ENCODE peak calls at places on chromosomes 16 and 17, in eight cellular contexts. One of them, this sample, is unnamed.

GRCh38 chr17:72407336-72408121 is 286.7 kb downstream of the SOX9 start:
- DNase-seq in HS-5: peak
- DNase-seq in effector CD4-positive, alpha-beta T cell: no peak
- DNase-seq in activated CD4-positive, CD25-positive, alpha-beta regulatory T cell treated with anti-CD3 and anti-CD28 coated beads, Interleukin-2, amount 50 U/mL, for 16 hours: no peak
- DNase-seq in stimulated activated CD4-positive, alpha-beta T cell treated with anti-CD3 and anti-CD28 coated beads, Interleukin-4, amount 100 ng/mL, for 48 hours: no peak
- DNase-seq in amniotic stem cell: peak
- DNase-seq in T-helper 1 cell: no peak
- DNase-seq in esophagus squamous epithelium: no peak
- DNase-seq in this sample: no peak

GRCh38 chr17:30600062-30600829 is 123.0 kb downstream of the GOSR1 start:
- DNase-seq in HS-5: peak
- DNase-seq in effector CD4-positive, alpha-beta T cell: peak
- DNase-seq in activated CD4-positive, CD25-positive, alpha-beta regulatory T cell treated with anti-CD3 and anti-CD28 coated beads, Interleukin-2, amount 50 U/mL, for 16 hours: peak
- DNase-seq in stimulated activated CD4-positive, alpha-beta T cell treated with anti-CD3 and anti-CD28 coated beads, Interleukin-4, amount 100 ng/mL, for 48 hours: peak
- DNase-seq in amniotic stem cell: peak
- DNase-seq in T-helper 1 cell: peak
- DNase-seq in esophagus squamous epithelium: peak
- DNase-seq in this sample: peak

GRCh38 chr16:426906-427249 is 1.4 kb downstream of the RAB11FIP3 start:
- DNase-seq in HS-5: no peak
- DNase-seq in effector CD4-positive, alpha-beta T cell: no peak
- DNase-seq in activated CD4-positive, CD25-positive, alpha-beta regulatory T cell treated with anti-CD3 and anti-CD28 coated beads, Interleukin-2, amount 50 U/mL, for 16 hours: no peak
- DNase-seq in stimulated activated CD4-positive, alpha-beta T cell treated with anti-CD3 and anti-CD28 coated beads, Interleukin-4, amount 100 ng/mL, for 48 hours: no peak
- DNase-seq in amniotic stem cell: no peak
- DNase-seq in T-helper 1 cell: no peak
- DNase-seq in esophagus squamous epithelium: no peak
- DNase-seq in this sample: no peak

GRCh38 chr17:37614391-37614790 is 5.2 kb upstream of the SYNRG start:
- DNase-seq in HS-5: peak
- DNase-seq in effector CD4-positive, alpha-beta T cell: no peak
- DNase-seq in activated CD4-positive, CD25-positive, alpha-beta regulatory T cell treated with anti-CD3 and anti-CD28 coated beads, Interleukin-2, amount 50 U/mL, for 16 hours: no peak
- DNase-seq in stimulated activated CD4-positive, alpha-beta T cell treated with anti-CD3 and anti-CD28 coated beads, Interleukin-4, amount 100 ng/mL, for 48 hours: no peak
- DNase-seq in amniotic stem cell: peak
- DNase-seq in T-helper 1 cell: no peak
- DNase-seq in esophagus squamous epithelium: no peak
- DNase-seq in this sample: no peak

GRCh38 chr17:42288985-42289862 is 926 bp downstream of the STAT5A start:
- DNase-seq in HS-5: no peak
- DNase-seq in effector CD4-positive, alpha-beta T cell: peak
- DNase-seq in activated CD4-positive, CD25-positive, alpha-beta regulatory T cell treated with anti-CD3 and anti-CD28 coated beads, Interleukin-2, amount 50 U/mL, for 16 hours: peak
- DNase-seq in stimulated activated CD4-positive, alpha-beta T cell treated with anti-CD3 and anti-CD28 coated beads, Interleukin-4, amount 100 ng/mL, for 48 hours: peak
- DNase-seq in amniotic stem cell: no peak
- DNase-seq in T-helper 1 cell: peak
- DNase-seq in esophagus squamous epithelium: no peak
- DNase-seq in this sample: peak

GRCh38 chr17:65666869-65667268 is 105.4 kb upstream of the AXIN2 start:
- DNase-seq in HS-5: no peak
- DNase-seq in effector CD4-positive, alpha-beta T cell: no peak
- DNase-seq in activated CD4-positive, CD25-positive, alpha-beta regulatory T cell treated with anti-CD3 and anti-CD28 coated beads, Interleukin-2, amount 50 U/mL, for 16 hours: no peak
- DNase-seq in stimulated activated CD4-positive, alpha-beta T cell treated with anti-CD3 and anti-CD28 coated beads, Interleukin-4, amount 100 ng/mL, for 48 hours: no peak
- DNase-seq in amniotic stem cell: no peak
- DNase-seq in T-helper 1 cell: no peak
- DNase-seq in esophagus squamous epithelium: no peak
- DNase-seq in this sample: no peak

GRCh38 chr16:4915226-4915761 is 21.7 kb downstream of the PPL start:
- DNase-seq in HS-5: peak
- DNase-seq in effector CD4-positive, alpha-beta T cell: no peak
- DNase-seq in activated CD4-positive, CD25-positive, alpha-beta regulatory T cell treated with anti-CD3 and anti-CD28 coated beads, Interleukin-2, amount 50 U/mL, for 16 hours: no peak
- DNase-seq in stimulated activated CD4-positive, alpha-beta T cell treated with anti-CD3 and anti-CD28 coated beads, Interleukin-4, amount 100 ng/mL, for 48 hours: no peak
- DNase-seq in amniotic stem cell: peak
- DNase-seq in T-helper 1 cell: no peak
- DNase-seq in esophagus squamous epithelium: no peak
- DNase-seq in this sample: no peak

GRCh38 chr17:81684442-81684911 is 666 bp downstream of the HGS start:
- DNase-seq in HS-5: peak
- DNase-seq in effector CD4-positive, alpha-beta T cell: no peak
- DNase-seq in activated CD4-positive, CD25-positive, alpha-beta regulatory T cell treated with anti-CD3 and anti-CD28 coated beads, Interleukin-2, amount 50 U/mL, for 16 hours: no peak
- DNase-seq in stimulated activated CD4-positive, alpha-beta T cell treated with anti-CD3 and anti-CD28 coated beads, Interleukin-4, amount 100 ng/mL, for 48 hours: no peak
- DNase-seq in amniotic stem cell: peak
- DNase-seq in T-helper 1 cell: no peak
- DNase-seq in esophagus squamous epithelium: no peak
- DNase-seq in this sample: no peak

GRCh38 chr16:47928008-47928407 is 227.8 kb downstream of the ABCC12 start:
- DNase-seq in HS-5: no peak
- DNase-seq in effector CD4-positive, alpha-beta T cell: no peak
- DNase-seq in activated CD4-positive, CD25-positive, alpha-beta regulatory T cell treated with anti-CD3 and anti-CD28 coated beads, Interleukin-2, amount 50 U/mL, for 16 hours: no peak
- DNase-seq in stimulated activated CD4-positive, alpha-beta T cell treated with anti-CD3 and anti-CD28 coated beads, Interleukin-4, amount 100 ng/mL, for 48 hours: no peak
- DNase-seq in amniotic stem cell: no peak
- DNase-seq in T-helper 1 cell: no peak
- DNase-seq in esophagus squamous epithelium: no peak
- DNase-seq in this sample: no peak

GRCh38 chr17:80943346-80944145 is 48.1 kb upstream of the CHMP6 start:
- DNase-seq in HS-5: no peak
- DNase-seq in effector CD4-positive, alpha-beta T cell: no peak
- DNase-seq in activated CD4-positive, CD25-positive, alpha-beta regulatory T cell treated with anti-CD3 and anti-CD28 coated beads, Interleukin-2, amount 50 U/mL, for 16 hours: no peak
- DNase-seq in stimulated activated CD4-positive, alpha-beta T cell treated with anti-CD3 and anti-CD28 coated beads, Interleukin-4, amount 100 ng/mL, for 48 hours: no peak
- DNase-seq in amniotic stem cell: no peak
- DNase-seq in T-helper 1 cell: no peak
- DNase-seq in esophagus squamous epithelium: no peak
- DNase-seq in this sample: no peak

GRCh38 chr17:45022655-45023339 is 28.6 kb downstream of the DCAKD start:
- DNase-seq in HS-5: no peak
- DNase-seq in effector CD4-positive, alpha-beta T cell: no peak
- DNase-seq in activated CD4-positive, CD25-positive, alpha-beta regulatory T cell treated with anti-CD3 and anti-CD28 coated beads, Interleukin-2, amount 50 U/mL, for 16 hours: no peak
- DNase-seq in stimulated activated CD4-positive, alpha-beta T cell treated with anti-CD3 and anti-CD28 coated beads, Interleukin-4, amount 100 ng/mL, for 48 hours: no peak
- DNase-seq in amniotic stem cell: no peak
- DNase-seq in T-helper 1 cell: no peak
- DNase-seq in esophagus squamous epithelium: no peak
- DNase-seq in this sample: no peak

GRCh38 chr17:16583781-16584180 is 14.8 kb upstream of the ZNF287 start:
- DNase-seq in HS-5: no peak
- DNase-seq in effector CD4-positive, alpha-beta T cell: no peak
- DNase-seq in activated CD4-positive, CD25-positive, alpha-beta regulatory T cell treated with anti-CD3 and anti-CD28 coated beads, Interleukin-2, amount 50 U/mL, for 16 hours: no peak
- DNase-seq in stimulated activated CD4-positive, alpha-beta T cell treated with anti-CD3 and anti-CD28 coated beads, Interleukin-4, amount 100 ng/mL, for 48 hours: no peak
- DNase-seq in amniotic stem cell: no peak
- DNase-seq in T-helper 1 cell: no peak
- DNase-seq in esophagus squamous epithelium: no peak
- DNase-seq in this sample: no peak

GRCh38 chr17:75105269-75106080 is 4.3 kb upstream of the ARMC7 start:
- DNase-seq in HS-5: no peak
- DNase-seq in effector CD4-positive, alpha-beta T cell: no peak
- DNase-seq in activated CD4-positive, CD25-positive, alpha-beta regulatory T cell treated with anti-CD3 and anti-CD28 coated beads, Interleukin-2, amount 50 U/mL, for 16 hours: no peak
- DNase-seq in stimulated activated CD4-positive, alpha-beta T cell treated with anti-CD3 and anti-CD28 coated beads, Interleukin-4, amount 100 ng/mL, for 48 hours: no peak
- DNase-seq in amniotic stem cell: no peak
- DNase-seq in T-helper 1 cell: no peak
- DNase-seq in esophagus squamous epithelium: no peak
- DNase-seq in this sample: no peak

GRCh38 chr17:67435122-67435521 is 58.0 kb downstream of the PITPNC1 start:
- DNase-seq in HS-5: no peak
- DNase-seq in effector CD4-positive, alpha-beta T cell: peak
- DNase-seq in activated CD4-positive, CD25-positive, alpha-beta regulatory T cell treated with anti-CD3 and anti-CD28 coated beads, Interleukin-2, amount 50 U/mL, for 16 hours: peak
- DNase-seq in stimulated activated CD4-positive, alpha-beta T cell treated with anti-CD3 and anti-CD28 coated beads, Interleukin-4, amount 100 ng/mL, for 48 hours: peak
- DNase-seq in amniotic stem cell: no peak
- DNase-seq in T-helper 1 cell: peak
- DNase-seq in esophagus squamous epithelium: no peak
- DNase-seq in this sample: peak

GRCh38 chr17:4522661-4523060 is 24.0 kb downstream of the SPNS2 start:
- DNase-seq in HS-5: no peak
- DNase-seq in effector CD4-positive, alpha-beta T cell: no peak
- DNase-seq in activated CD4-positive, CD25-positive, alpha-beta regulatory T cell treated with anti-CD3 and anti-CD28 coated beads, Interleukin-2, amount 50 U/mL, for 16 hours: no peak
- DNase-seq in stimulated activated CD4-positive, alpha-beta T cell treated with anti-CD3 and anti-CD28 coated beads, Interleukin-4, amount 100 ng/mL, for 48 hours: no peak
- DNase-seq in amniotic stem cell: no peak
- DNase-seq in T-helper 1 cell: no peak
- DNase-seq in esophagus squamous epithelium: no peak
- DNase-seq in this sample: no peak

GRCh38 chr17:74135391-74136167 is 67.9 kb upstream of the RPL38 start:
- DNase-seq in HS-5: no peak
- DNase-seq in effector CD4-positive, alpha-beta T cell: no peak
- DNase-seq in activated CD4-positive, CD25-positive, alpha-beta regulatory T cell treated with anti-CD3 and anti-CD28 coated beads, Interleukin-2, amount 50 U/mL, for 16 hours: no peak
- DNase-seq in stimulated activated CD4-positive, alpha-beta T cell treated with anti-CD3 and anti-CD28 coated beads, Interleukin-4, amount 100 ng/mL, for 48 hours: no peak
- DNase-seq in amniotic stem cell: no peak
- DNase-seq in T-helper 1 cell: no peak
- DNase-seq in esophagus squamous epithelium: no peak
- DNase-seq in this sample: no peak

GRCh38 chr17:32504166-32504990 is 17.6 kb downstream of the CDK5R1 start:
- DNase-seq in HS-5: no peak
- DNase-seq in effector CD4-positive, alpha-beta T cell: no peak
- DNase-seq in activated CD4-positive, CD25-positive, alpha-beta regulatory T cell treated with anti-CD3 and anti-CD28 coated beads, Interleukin-2, amount 50 U/mL, for 16 hours: no peak
- DNase-seq in stimulated activated CD4-positive, alpha-beta T cell treated with anti-CD3 and anti-CD28 coated beads, Interleukin-4, amount 100 ng/mL, for 48 hours: no peak
- DNase-seq in amniotic stem cell: no peak
- DNase-seq in T-helper 1 cell: no peak
- DNase-seq in esophagus squamous epithelium: no peak
- DNase-seq in this sample: no peak

GRCh38 chr16:11435576-11435975 is 90.3 kb downstream of the RMI2 start:
- DNase-seq in HS-5: no peak
- DNase-seq in effector CD4-positive, alpha-beta T cell: no peak
- DNase-seq in activated CD4-positive, CD25-positive, alpha-beta regulatory T cell treated with anti-CD3 and anti-CD28 coated beads, Interleukin-2, amount 50 U/mL, for 16 hours: no peak
- DNase-seq in stimulated activated CD4-positive, alpha-beta T cell treated with anti-CD3 and anti-CD28 coated beads, Interleukin-4, amount 100 ng/mL, for 48 hours: no peak
- DNase-seq in amniotic stem cell: no peak
- DNase-seq in T-helper 1 cell: no peak
- DNase-seq in esophagus squamous epithelium: no peak
- DNase-seq in this sample: no peak

GRCh38 chr17:42881768-42882565 is 18.6 kb upstream of the G6PC1 start:
- DNase-seq in HS-5: no peak
- DNase-seq in effector CD4-positive, alpha-beta T cell: no peak
- DNase-seq in activated CD4-positive, CD25-positive, alpha-beta regulatory T cell treated with anti-CD3 and anti-CD28 coated beads, Interleukin-2, amount 50 U/mL, for 16 hours: no peak
- DNase-seq in stimulated activated CD4-positive, alpha-beta T cell treated with anti-CD3 and anti-CD28 coated beads, Interleukin-4, amount 100 ng/mL, for 48 hours: no peak
- DNase-seq in amniotic stem cell: no peak
- DNase-seq in T-helper 1 cell: no peak
- DNase-seq in esophagus squamous epithelium: no peak
- DNase-seq in this sample: no peak

GRCh38 chr17:42680331-42680808 is 1.3 kb downstream of the CCR10 start:
- DNase-seq in HS-5: no peak
- DNase-seq in effector CD4-positive, alpha-beta T cell: no peak
- DNase-seq in activated CD4-positive, CD25-positive, alpha-beta regulatory T cell treated with anti-CD3 and anti-CD28 coated beads, Interleukin-2, amount 50 U/mL, for 16 hours: no peak
- DNase-seq in stimulated activated CD4-positive, alpha-beta T cell treated with anti-CD3 and anti-CD28 coated beads, Interleukin-4, amount 100 ng/mL, for 48 hours: no peak
- DNase-seq in amniotic stem cell: no peak
- DNase-seq in T-helper 1 cell: no peak
- DNase-seq in esophagus squamous epithelium: no peak
- DNase-seq in this sample: no peak

GRCh38 chr17:15782809-15783208 is 50.7 kb downstream of the TBC1D26 start:
- DNase-seq in HS-5: no peak
- DNase-seq in effector CD4-positive, alpha-beta T cell: no peak
- DNase-seq in activated CD4-positive, CD25-positive, alpha-beta regulatory T cell treated with anti-CD3 and anti-CD28 coated beads, Interleukin-2, amount 50 U/mL, for 16 hours: no peak
- DNase-seq in stimulated activated CD4-positive, alpha-beta T cell treated with anti-CD3 and anti-CD28 coated beads, Interleukin-4, amount 100 ng/mL, for 48 hours: no peak
- DNase-seq in amniotic stem cell: no peak
- DNase-seq in T-helper 1 cell: no peak
- DNase-seq in esophagus squamous epithelium: no peak
- DNase-seq in this sample: no peak